ENCODE peak calls at places on chromosomes 13 and 19, in eight cellular contexts. F is cardiac muscle cell; V is CD8-positive, alpha-beta T cell; C is neuronal stem cell; T is IMR-90; E is uterus; K is psoas muscle; I is heart right ventricle. Q is an unnamed sample. For H3K4me1, the result is how much of the 10 kb centered on the place peaks cover.

GRCh38 chr19:19615086-19615485 is 3.4 kb downstream of the PBX4 start:
- DNase-seq in F (no peak), V (no peak), C (no peak), T (peak), E (no peak), K (no peak), I (no peak), Q (no peak)

GRCh38 chr19:5172859-5173577 is 167.6 kb downstream of the PTPRS start:
- DNase-seq in F (no peak), V (no peak), C (no peak), T (peak), E (no peak), K (peak), I (no peak), Q (no peak)

GRCh38 chr13:43573787-43574562 is 212.8 kb downstream of the ENOX1 start:
- DNase-seq in F (no peak), V (no peak), C (no peak), T (no peak), E (no peak), K (no peak), I (no peak), Q (no peak)

GRCh38 chr13:41708648-41709175 is 251.4 kb downstream of the RGCC start:
- DNase-seq in F (no peak), V (no peak), C (no peak), T (no peak), E (peak), K (peak), I (peak), Q (no peak)

GRCh38 chr13:27245610-27246009 is 5.7 kb upstream of the RPL21 start:
- DNase-seq in F (no peak), V (no peak), C (no peak), T (no peak), E (no peak), K (no peak), I (no peak), Q (peak)

GRCh38 chr19:33905473-33905936 is 108.8 kb downstream of the KCTD15 start:
- DNase-seq in F (peak), V (no peak), C (peak), T (no peak), E (no peak), K (peak), I (peak), Q (no peak)

GRCh38 chr13:19150712-19151228 is 30.9 kb downstream of the TUBA3C start:
- DNase-seq in F (no peak), V (no peak), C (no peak), T (no peak), E (no peak), K (peak), I (peak), Q (no peak)

GRCh38 chr13:41552031-41552430 is 94.7 kb downstream of the RGCC start:
- DNase-seq in F (no peak), V (no peak), C (no peak), T (no peak), E (no peak), K (no peak), I (no peak), Q (no peak)

GRCh38 chr19:3710265-3710812 is 2.2 kb downstream of the TJP3 start:
- DNase-seq in F (peak), V (no peak), C (no peak), T (peak), E (no peak), K (peak), I (peak), Q (no peak)

GRCh38 chr13:42762917-42763316 is 18.5 kb upstream of the FAM216B start:
- DNase-seq in F (no peak), V (no peak), C (no peak), T (peak), E (no peak), K (no peak), I (no peak), Q (no peak)

GRCh38 chr13:35700661-35701060 is 224.2 kb upstream of the MAB21L1 start:
- DNase-seq in F (no peak), V (no peak), C (no peak), T (peak), E (no peak), K (no peak), I (no peak), Q (no peak)

GRCh38 chr19:52638601-52639000 is 446 bp upstream of the ZNF83 start:
- DNase-seq in F (no peak), V (no peak), C (no peak), T (peak), E (no peak), K (peak), I (peak), Q (no peak)

GRCh38 chr19:10678813-10679212 is 22.4 kb upstream of the QTRT1 start:
- DNase-seq in F (no peak), V (no peak), C (no peak), T (no peak), E (no peak), K (no peak), I (no peak), Q (no peak)

GRCh38 chr19:28794301-28794700 is 418.6 kb downstream of the UQCRFS1 start:
- DNase-seq in F (no peak), V (no peak), C (no peak), T (no peak), E (no peak), K (no peak), I (no peak), Q (no peak)

GRCh38 chr19:41427647-41428480 is 690 bp upstream of the B3GNT8 start:
- DNase-seq in F (peak), V (peak), C (no peak), T (no peak), E (peak), K (peak), I (peak), Q (no peak)

GRCh38 chr19:42253245-42254082 is 1.5 kb downstream of the ERF start:
- DNase-seq in F (peak), V (no peak), C (peak), T (peak), E (peak), K (peak), I (peak), Q (no peak)

GRCh38 chr19:38557205-38557799 is 60.5 kb downstream of the MAP4K1 start:
- DNase-seq in F (no peak), V (peak), C (no peak), T (no peak), E (no peak), K (no peak), I (no peak), Q (no peak)

GRCh38 chr13:25923217-25924085 is 128.4 kb downstream of the SHISA2 start:
- DNase-seq in F (peak), V (no peak), C (no peak), T (no peak), E (no peak), K (no peak), I (no peak), Q (no peak)

GRCh38 chr13:99969934-99970760 is 1.4 kb downstream of the ZIC5 start:
- DNase-seq in F (peak), V (no peak), C (no peak), T (no peak), E (no peak), K (no peak), I (no peak), Q (no peak)

GRCh38 chr19:29013988-29014387 is 199.0 kb downstream of the UQCRFS1 start:
- DNase-seq in F (no peak), V (no peak), C (no peak), T (no peak), E (no peak), K (no peak), I (no peak), Q (no peak)

GRCh38 chr19:12194827-12195500 is 32.1 kb downstream of the ZNF136 start:
- DNase-seq in F (no peak), V (peak), C (peak), T (peak), E (peak), K (peak), I (peak), Q (peak)

GRCh38 chr19:4051175-4052101 is 15.3 kb downstream of the ZBTB7A start:
- DNase-seq in F (no peak), V (no peak), C (no peak), T (peak), E (no peak), K (peak), I (no peak), Q (no peak)

GRCh38 chr19:3642987-3643386 is 16.4 kb upstream of the CACTIN start:
- DNase-seq in F (peak), V (no peak), C (no peak), T (no peak), E (no peak), K (no peak), I (no peak), Q (no peak)

GRCh38 chr19:35075202-35076025 is 33.9 kb downstream of the HPN start:
- DNase-seq in F (no peak), V (no peak), C (no peak), T (no peak), E (no peak), K (no peak), I (no peak), Q (no peak)
- H3K4me1 ChIP-seq in F (under half), V (under half), C (under half), T (under half), E (under half), K (under half), I (under half), Q (under half)

GRCh38 chr19:36962346-36962745 is 46.2 kb downstream of the ZNF568 start:
- DNase-seq in F (no peak), V (no peak), C (no peak), T (no peak), E (no peak), K (no peak), I (no peak), Q (no peak)
- H3K4me1 ChIP-seq in F (under half), V (under half), C (under half), T (under half), E (under half), K (under half), I (under half), Q (under half)

GRCh38 chr19:48303367-48303766 is 22.0 kb upstream of the EMP3 start:
- DNase-seq in F (no peak), V (no peak), C (no peak), T (no peak), E (no peak), K (no peak), I (no peak), Q (no peak)

GRCh38 chr19:48303866-48304265 is 21.5 kb upstream of the EMP3 start:
- DNase-seq in F (no peak), V (no peak), C (no peak), T (no peak), E (no peak), K (no peak), I (no peak), Q (no peak)

GRCh38 chr19:48302600-48302959 is 22.8 kb upstream of the EMP3 start:
- DNase-seq in F (no peak), V (no peak), C (no peak), T (no peak), E (no peak), K (no peak), I (no peak), Q (no peak)

GRCh38 chr19:48297975-48298374 is 27.4 kb upstream of the EMP3 start:
- DNase-seq in F (no peak), V (no peak), C (no peak), T (no peak), E (no peak), K (no peak), I (no peak), Q (no peak)

GRCh38 chr19:48301886-48302599 is 23.3 kb upstream of the EMP3 start:
- DNase-seq in F (no peak), V (no peak), C (no peak), T (no peak), E (no peak), K (no peak), I (no peak), Q (no peak)
- H3K4me1 ChIP-seq in F (under half), V (under half), C (under half), T (under half), E (under half), K (under half), I (under half), Q (under half)

GRCh38 chr13:51769455-51770127 is 34.4 kb downstream of the DHRS12 start:
- DNase-seq in F (no peak), V (no peak), C (no peak), T (no peak), E (peak), K (peak), I (peak), Q (no peak)

GRCh38 chr13:51770681-51771417 is 33.1 kb downstream of the DHRS12 start:
- DNase-seq in F (no peak), V (no peak), C (no peak), T (no peak), E (no peak), K (no peak), I (no peak), Q (no peak)

GRCh38 chr13:51768378-51768921 is 35.5 kb downstream of the DHRS12 start:
- DNase-seq in F (peak), V (no peak), C (peak), T (no peak), E (no peak), K (no peak), I (no peak), Q (no peak)

GRCh38 chr13:51770160-51770559 is 33.8 kb downstream of the DHRS12 start:
- DNase-seq in F (no peak), V (no peak), C (no peak), T (no peak), E (no peak), K (no peak), I (no peak), Q (no peak)

DNA sequence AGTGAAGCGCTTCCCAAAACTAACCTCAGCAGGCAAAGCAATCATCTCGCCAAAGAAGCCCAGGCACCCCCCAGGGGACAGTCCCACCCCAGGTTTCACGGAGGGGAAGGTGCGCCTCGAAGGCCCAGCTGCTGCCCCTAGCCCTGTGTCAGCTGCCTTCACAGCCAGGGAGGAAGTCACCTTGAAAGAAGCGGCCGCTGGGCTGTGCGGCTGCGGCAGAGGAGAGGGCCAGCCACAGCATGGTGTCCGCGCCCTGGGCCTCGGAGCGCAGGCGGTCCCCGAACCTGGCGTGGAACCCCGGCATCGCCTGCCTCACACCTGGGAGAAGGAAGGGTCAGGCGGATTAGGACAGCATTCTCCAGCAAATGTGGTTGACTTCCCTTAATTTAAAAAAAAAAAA is 35.0 kb downstream of the DHRS12 start:
- DNase-seq in F (no peak), V (no peak), C (no peak), T (no peak), E (no peak), K (no peak), I (no peak), Q (no peak)
- H3K4me1 ChIP-seq in F (under half), V (under half), C (under half), T (under half), E (under half), K (under half), I (under half), Q (under half)

GRCh38 chr19:15154002-15154612 is 46.7 kb downstream of the NOTCH3 start:
- DNase-seq in F (peak), V (no peak), C (no peak), T (peak), E (no peak), K (no peak), I (no peak), Q (no peak)

GRCh38 chr19:15159251-15159650 is 41.5 kb downstream of the NOTCH3 start:
- DNase-seq in F (no peak), V (no peak), C (no peak), T (peak), E (no peak), K (no peak), I (no peak), Q (no peak)

GRCh38 chr19:15155296-15155695 is 45.5 kb downstream of the NOTCH3 start:
- DNase-seq in F (no peak), V (no peak), C (no peak), T (no peak), E (no peak), K (no peak), I (no peak), Q (no peak)

GRCh38 chr19:15161028-15161984 is 39.5 kb downstream of the NOTCH3 start:
- DNase-seq in F (no peak), V (no peak), C (no peak), T (peak), E (no peak), K (no peak), I (no peak), Q (no peak)

DNA sequence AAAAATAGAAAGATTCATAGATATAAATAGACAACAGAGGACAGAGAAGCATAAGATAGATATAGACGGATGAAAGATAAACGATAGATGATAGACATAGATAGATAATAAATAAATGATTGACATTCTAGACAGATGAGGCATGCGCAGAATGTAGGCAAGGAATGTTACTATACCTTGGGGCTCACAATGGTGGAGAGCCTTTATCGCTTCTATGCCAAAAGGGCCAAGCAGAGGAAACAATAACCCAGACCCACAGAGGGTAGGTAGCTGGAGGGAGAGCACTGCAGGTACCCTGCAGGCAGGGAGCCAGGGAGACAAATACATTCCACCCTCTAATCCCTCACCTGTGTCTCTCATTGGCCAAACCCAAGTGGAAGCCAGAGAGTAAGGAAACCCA is 44.4 kb downstream of the NOTCH3 start:
- DNase-seq in F (no peak), V (no peak), C (no peak), T (no peak), E (no peak), K (no peak), I (no peak), Q (no peak)
- H3K4me1 ChIP-seq in F (under half), V (under half), C (under half), T (under half), E (under half), K (under half), I (under half), Q (under half)

GRCh38 chr13:103605546-103606326 is 539.5 kb upstream of the SLC10A2 start:
- DNase-seq in F (no peak), V (no peak), C (no peak), T (no peak), E (no peak), K (no peak), I (no peak), Q (no peak)

GRCh38 chr13:103607995-103608394 is 541.8 kb upstream of the SLC10A2 start:
- DNase-seq in F (no peak), V (no peak), C (no peak), T (no peak), E (no peak), K (no peak), I (no peak), Q (no peak)
- H3K4me1 ChIP-seq in F (under half), V (under half), C (under half), T (under half), E (under half), K (under half), I (under half), Q (under half)

GRCh38 chr13:45603338-45603737 is 12.2 kb downstream of the ERICH6B start:
- DNase-seq in F (no peak), V (no peak), C (no peak), T (no peak), E (no peak), K (no peak), I (no peak), Q (no peak)
- H3K4me1 ChIP-seq in F (under half), V (under half), C (under half), T (under half), E (under half), K (under half), I (under half), Q (under half)

DNA sequence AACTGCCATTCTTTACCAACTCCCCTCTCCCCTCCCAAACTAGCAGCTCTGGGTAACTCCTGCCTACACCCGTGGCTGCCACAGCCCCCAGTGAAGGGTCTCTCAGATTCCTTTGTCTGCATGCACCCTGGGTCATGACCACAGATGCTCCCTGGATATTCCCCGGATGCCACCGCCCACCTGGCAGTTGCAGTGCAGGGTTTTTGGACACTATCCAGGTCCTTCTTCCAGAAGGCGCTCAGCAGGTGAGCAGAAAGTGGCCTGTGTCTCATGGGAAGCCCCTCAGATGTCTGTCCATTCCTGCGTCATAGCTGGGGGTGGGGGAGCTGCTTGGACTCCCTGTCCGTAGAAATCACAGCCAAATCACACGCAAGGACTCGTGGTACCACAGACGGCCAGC is 38.8 kb downstream of the ELL start:
- DNase-seq in F (no peak), V (no peak), C (no peak), T (no peak), E (no peak), K (no peak), I (no peak), Q (no peak)
- H3K4me1 ChIP-seq in F (under half), V (under half), C (under half), T (under half), E (under half), K (half or more), I (half or more), Q (under half)

DNA sequence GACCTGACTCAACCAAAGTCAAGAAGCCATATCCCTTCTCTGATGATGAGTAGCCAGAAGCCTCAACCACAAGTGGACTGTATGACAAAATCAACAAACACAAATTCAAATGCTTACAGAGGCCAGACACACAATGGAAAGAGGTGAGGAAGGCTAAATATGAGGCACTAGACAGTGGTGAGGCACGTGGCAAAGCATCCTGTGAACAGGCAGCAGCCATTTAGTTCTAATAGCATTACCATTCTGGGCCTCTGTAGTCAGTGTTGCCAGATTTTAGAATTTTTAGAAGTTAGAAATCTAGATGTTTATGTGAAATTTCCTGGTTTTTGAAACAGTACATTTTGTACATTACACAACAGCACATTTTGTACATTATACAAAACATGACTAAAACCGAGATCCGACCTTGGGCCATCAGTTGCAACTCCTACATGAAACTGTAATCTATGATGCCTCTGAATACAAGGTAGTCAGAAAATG is 403.3 kb downstream of the COG6 start:
- DNase-seq in F (no peak), V (no peak), C (no peak), T (no peak), E (no peak), K (no peak), I (no peak), Q (no peak)
- H3K4me1 ChIP-seq in F (under half), V (under half), C (under half), T (under half), E (under half), K (under half), I (under half), Q (under half)